ENCODE peak calls at places on chromosomes 13 and 19, in six cellular contexts. One of them, this sample, is unnamed.
A peak's percentile ranks its signal among the peaks of the same experiment; 100 is the strongest.

GRCh38 chr19:33284146-33284643 is 18.1 kb downstream of the CEBPA start:
- DNase-seq in cardiac muscle cell: no peak
- DNase-seq in fibroblast of pulmonary artery: no peak
- DNase-seq in right cardiac atrium: no peak
- DNase-seq in HL-60: no peak
- DNase-seq in colonic mucosa: no peak
- DNase-seq in this sample: no peak

GRCh38 chr13:93476175-93476574 is 249.6 kb downstream of the GPC6 start:
- DNase-seq in cardiac muscle cell: peak; percentile 71
- DNase-seq in fibroblast of pulmonary artery: peak; percentile 65
- DNase-seq in right cardiac atrium: no peak
- DNase-seq in HL-60: no peak
- DNase-seq in colonic mucosa: no peak
- DNase-seq in this sample: no peak

GRCh38 chr13:21012211-21012610 is 49.2 kb downstream of the LATS2 start:
- DNase-seq in cardiac muscle cell: no peak
- DNase-seq in fibroblast of pulmonary artery: no peak
- DNase-seq in right cardiac atrium: no peak
- DNase-seq in HL-60: no peak
- DNase-seq in colonic mucosa: no peak
- DNase-seq in this sample: no peak

GRCh38 chr19:10852098-10852800 is 4.0 kb downstream of the C19orf38 start:
- DNase-seq in cardiac muscle cell: peak; percentile 45
- DNase-seq in fibroblast of pulmonary artery: peak; percentile 50
- DNase-seq in right cardiac atrium: no peak
- DNase-seq in HL-60: no peak
- DNase-seq in colonic mucosa: no peak
- DNase-seq in this sample: no peak

GRCh38 chr13:64158910-64159309 is 2743.3 kb upstream of the PCDH20 start:
- DNase-seq in cardiac muscle cell: peak; percentile 62
- DNase-seq in fibroblast of pulmonary artery: peak; percentile 74
- DNase-seq in right cardiac atrium: no peak
- DNase-seq in HL-60: no peak
- DNase-seq in colonic mucosa: no peak
- DNase-seq in this sample: no peak

GRCh38 chr19:30070198-30070969 is 128.3 kb downstream of the URI1 start:
- DNase-seq in cardiac muscle cell: no peak
- DNase-seq in fibroblast of pulmonary artery: no peak
- DNase-seq in right cardiac atrium: no peak
- DNase-seq in HL-60: no peak
- DNase-seq in colonic mucosa: no peak
- DNase-seq in this sample: no peak

GRCh38 chr13:64130170-64130569 is 2714.5 kb upstream of the PCDH20 start:
- DNase-seq in cardiac muscle cell: no peak
- DNase-seq in fibroblast of pulmonary artery: no peak
- DNase-seq in right cardiac atrium: no peak
- DNase-seq in HL-60: no peak
- DNase-seq in colonic mucosa: no peak
- DNase-seq in this sample: no peak

GRCh38 chr13:26529441-26529840 is 28.0 kb upstream of the WASF3 start:
- DNase-seq in cardiac muscle cell: peak; percentile 78
- DNase-seq in fibroblast of pulmonary artery: peak; percentile 72
- DNase-seq in right cardiac atrium: peak; percentile 35
- DNase-seq in HL-60: no peak
- DNase-seq in colonic mucosa: peak; percentile 46
- DNase-seq in this sample: no peak

GRCh38 chr13:45936621-45937020 is 85.1 kb upstream of the SIAH3 start:
- DNase-seq in cardiac muscle cell: no peak
- DNase-seq in fibroblast of pulmonary artery: no peak
- DNase-seq in right cardiac atrium: no peak
- DNase-seq in HL-60: no peak
- DNase-seq in colonic mucosa: no peak
- DNase-seq in this sample: no peak

GRCh38 chr19:12996542-12997094 is 1.3 kb downstream of the NFIX start:
- DNase-seq in cardiac muscle cell: peak; percentile 47
- DNase-seq in fibroblast of pulmonary artery: peak; percentile 49
- DNase-seq in right cardiac atrium: peak; percentile 53
- DNase-seq in HL-60: no peak
- DNase-seq in colonic mucosa: no peak
- DNase-seq in this sample: no peak

GRCh38 chr13:40922437-40923040 is 96.6 kb downstream of the ELF1 start:
- DNase-seq in cardiac muscle cell: peak; percentile 27
- DNase-seq in fibroblast of pulmonary artery: no peak
- DNase-seq in right cardiac atrium: peak; percentile 41
- DNase-seq in HL-60: no peak
- DNase-seq in colonic mucosa: peak; percentile 91
- DNase-seq in this sample: no peak

GRCh38 chr19:44050740-44051653 is 839 bp upstream of the ZNF223 start:
- DNase-seq in cardiac muscle cell: peak; percentile 6
- DNase-seq in fibroblast of pulmonary artery: peak; percentile 8
- DNase-seq in right cardiac atrium: no peak
- DNase-seq in HL-60: peak; percentile 36
- DNase-seq in colonic mucosa: peak; percentile 58
- DNase-seq in this sample: no peak

DNA sequence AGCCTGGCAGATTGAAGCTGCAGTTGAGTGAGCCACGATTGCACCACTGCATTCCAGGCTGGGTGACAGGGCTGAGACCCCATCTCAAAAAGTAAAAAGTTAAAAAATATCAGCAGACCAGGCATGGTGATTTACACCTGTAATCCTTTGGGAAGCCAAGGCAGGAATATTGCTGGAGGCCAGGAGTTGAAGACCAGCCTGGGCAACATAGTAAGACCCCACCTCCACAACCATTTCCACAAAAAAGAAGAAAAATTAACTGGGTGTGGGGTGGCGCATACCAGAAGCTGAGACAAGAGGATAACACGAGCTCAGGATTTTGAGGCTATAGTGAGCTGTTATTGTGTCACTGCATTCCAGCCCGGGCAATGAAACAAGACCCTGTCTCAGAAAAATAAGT is 2.9 kb downstream of the MAG start:
- DNase-seq in cardiac muscle cell: no peak
- DNase-seq in fibroblast of pulmonary artery: no peak
- DNase-seq in right cardiac atrium: no peak
- DNase-seq in HL-60: no peak
- DNase-seq in colonic mucosa: no peak
- DNase-seq in this sample: no peak
- H3K4me3 ChIP-seq in cardiac muscle cell: no peak overlapping the region
- H3K4me3 ChIP-seq in fibroblast of pulmonary artery: no peak overlapping the region
- H3K4me3 ChIP-seq in right cardiac atrium: no peak overlapping the region
- H3K4me3 ChIP-seq in HL-60: no peak overlapping the region
- H3K4me3 ChIP-seq in colonic mucosa: no peak overlapping the region
- H3K4me3 ChIP-seq in this sample: no peak overlapping the region

GRCh38 chr19:41330476-41330875 is 20.5 kb downstream of the CCDC97 start:
- DNase-seq in cardiac muscle cell: no peak
- DNase-seq in fibroblast of pulmonary artery: no peak
- DNase-seq in right cardiac atrium: no peak
- DNase-seq in HL-60: no peak
- DNase-seq in colonic mucosa: no peak
- DNase-seq in this sample: no peak

GRCh38 chr19:41327076-41327475 is 17.1 kb downstream of the CCDC97 start:
- DNase-seq in cardiac muscle cell: no peak
- DNase-seq in fibroblast of pulmonary artery: no peak
- DNase-seq in right cardiac atrium: no peak
- DNase-seq in HL-60: no peak
- DNase-seq in colonic mucosa: no peak
- DNase-seq in this sample: no peak

GRCh38 chr19:41328157-41328817 is 18.3 kb downstream of the CCDC97 start:
- DNase-seq in cardiac muscle cell: no peak
- DNase-seq in fibroblast of pulmonary artery: no peak
- DNase-seq in right cardiac atrium: no peak
- DNase-seq in HL-60: no peak
- DNase-seq in colonic mucosa: no peak
- DNase-seq in this sample: no peak

GRCh38 chr19:41327499-41328156 is 17.7 kb downstream of the CCDC97 start:
- DNase-seq in cardiac muscle cell: peak; percentile 51
- DNase-seq in fibroblast of pulmonary artery: peak; percentile 39
- DNase-seq in right cardiac atrium: peak; percentile 77
- DNase-seq in HL-60: peak; percentile 97
- DNase-seq in colonic mucosa: peak; percentile 81
- DNase-seq in this sample: no peak

DNA sequence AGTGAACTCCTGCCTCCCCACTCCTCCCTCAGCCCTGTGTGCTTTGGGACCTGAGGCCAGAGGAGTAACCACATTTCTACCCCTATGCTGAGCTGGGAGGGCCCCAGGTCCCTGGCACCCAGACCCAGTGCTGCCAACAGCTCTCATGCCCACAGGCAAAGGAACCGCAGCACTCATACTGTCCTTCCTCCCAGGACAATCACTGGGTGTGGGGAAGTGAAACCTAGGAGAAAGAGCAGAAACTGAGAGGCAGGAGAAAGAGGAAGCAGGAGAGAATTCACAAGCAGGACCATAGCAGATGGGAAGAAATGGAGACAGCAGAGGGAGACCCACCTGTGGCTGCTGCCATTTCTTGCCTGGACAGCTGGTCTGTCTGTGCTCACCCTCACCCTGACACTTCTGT is 18.8 kb downstream of the CCDC97 start:
- DNase-seq in cardiac muscle cell: no peak
- DNase-seq in fibroblast of pulmonary artery: no peak
- DNase-seq in right cardiac atrium: no peak
- DNase-seq in HL-60: peak; percentile 85
- DNase-seq in colonic mucosa: no peak
- DNase-seq in this sample: no peak
- H3K4me3 ChIP-seq in cardiac muscle cell: no peak overlapping the region
- H3K4me3 ChIP-seq in fibroblast of pulmonary artery: no peak overlapping the region
- H3K4me3 ChIP-seq in right cardiac atrium: no peak overlapping the region
- H3K4me3 ChIP-seq in HL-60: no peak overlapping the region
- H3K4me3 ChIP-seq in colonic mucosa: no peak overlapping the region
- H3K4me3 ChIP-seq in this sample: no peak overlapping the region

GRCh38 chr19:45584332-45585157 is at the start of gene OPA3:
- DNase-seq in cardiac muscle cell: peak; percentile 100
- DNase-seq in fibroblast of pulmonary artery: peak; percentile 100
- DNase-seq in right cardiac atrium: peak; percentile 100
- DNase-seq in HL-60: peak; percentile 100
- DNase-seq in colonic mucosa: peak; percentile 100
- DNase-seq in this sample: peak; percentile 99

GRCh38 chr19:45581576-45581975 is 3.0 kb downstream of the OPA3 start:
- DNase-seq in cardiac muscle cell: no peak
- DNase-seq in fibroblast of pulmonary artery: no peak
- DNase-seq in right cardiac atrium: no peak
- DNase-seq in HL-60: no peak
- DNase-seq in colonic mucosa: no peak
- DNase-seq in this sample: no peak

GRCh38 chr19:45587873-45588272 is 3.3 kb upstream of the OPA3 start:
- DNase-seq in cardiac muscle cell: no peak
- DNase-seq in fibroblast of pulmonary artery: no peak
- DNase-seq in right cardiac atrium: no peak
- DNase-seq in HL-60: no peak
- DNase-seq in colonic mucosa: no peak
- DNase-seq in this sample: no peak

GRCh38 chr19:45589768-45590167 is 5.2 kb upstream of the OPA3 start:
- DNase-seq in cardiac muscle cell: no peak
- DNase-seq in fibroblast of pulmonary artery: no peak
- DNase-seq in right cardiac atrium: no peak
- DNase-seq in HL-60: no peak
- DNase-seq in colonic mucosa: no peak
- DNase-seq in this sample: no peak

DNA sequence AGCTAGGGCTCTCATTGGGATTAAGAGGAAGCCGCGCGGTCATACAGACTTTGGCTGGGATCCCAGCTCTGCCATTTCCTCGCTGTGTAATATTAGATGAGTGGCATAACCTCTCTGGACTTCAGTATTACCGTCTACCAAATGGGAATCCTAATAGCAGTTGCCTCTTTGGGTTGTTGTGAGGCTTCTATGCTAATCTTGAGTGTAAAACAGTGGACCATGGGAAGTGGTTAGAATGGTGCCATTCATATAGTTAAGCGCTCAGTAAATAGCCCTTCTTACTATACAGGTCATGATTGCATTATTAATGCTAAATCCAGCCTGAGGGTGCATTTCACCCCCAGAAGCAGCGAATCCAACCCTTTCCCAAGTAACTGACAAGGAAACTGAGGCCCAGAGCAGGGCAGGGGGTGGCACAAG is 566 bp upstream of the OPA3 start:
- DNase-seq in cardiac muscle cell: no peak
- DNase-seq in fibroblast of pulmonary artery: no peak
- DNase-seq in right cardiac atrium: no peak
- DNase-seq in HL-60: no peak
- DNase-seq in colonic mucosa: no peak
- DNase-seq in this sample: no peak
- H3K4me3 ChIP-seq in cardiac muscle cell: peak overlapping the region; percentile 66
- H3K4me3 ChIP-seq in fibroblast of pulmonary artery: peak overlapping the region; percentile 94
- H3K4me3 ChIP-seq in right cardiac atrium: peak overlapping the region; percentile 36
- H3K4me3 ChIP-seq in HL-60: peak overlapping the region; percentile 58
- H3K4me3 ChIP-seq in colonic mucosa: peak overlapping the region; percentile 48
- H3K4me3 ChIP-seq in this sample: peak overlapping the region; percentile 96

DNA sequence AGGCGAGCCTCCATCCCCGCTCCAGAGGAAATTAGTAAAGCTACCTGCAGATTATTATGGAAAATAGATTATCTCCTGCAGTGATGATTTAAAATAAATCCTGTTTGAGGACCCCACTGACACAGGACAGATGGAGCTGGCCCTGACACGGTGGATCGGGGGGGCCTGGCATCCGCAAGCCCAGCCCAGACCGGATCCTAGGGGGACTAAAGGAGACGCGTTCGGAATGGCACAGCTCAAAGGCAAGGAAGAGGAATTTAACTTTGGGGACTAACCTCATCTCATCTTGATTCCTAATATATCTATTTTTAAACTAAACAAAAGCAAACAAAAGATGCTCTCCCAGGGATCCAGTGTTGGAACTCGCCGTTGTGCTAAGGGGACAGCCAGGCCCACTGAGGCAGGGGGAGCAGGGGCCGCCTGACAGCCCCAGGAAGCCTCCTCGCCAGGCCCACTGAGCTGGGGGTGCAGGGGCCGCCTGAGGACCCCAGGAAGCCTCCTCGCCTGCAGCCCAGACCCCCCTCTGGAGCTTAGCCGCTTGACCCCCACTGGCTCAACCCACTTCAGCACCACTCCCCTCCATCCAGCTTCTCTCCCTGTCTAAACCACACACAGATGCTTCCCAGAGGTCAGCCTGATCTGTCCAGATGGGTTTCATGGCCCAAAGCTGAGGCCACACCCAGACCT is 78.6 kb downstream of the SPACA7 start:
- DNase-seq in cardiac muscle cell: no peak
- DNase-seq in fibroblast of pulmonary artery: no peak
- DNase-seq in right cardiac atrium: no peak
- DNase-seq in HL-60: no peak
- DNase-seq in colonic mucosa: no peak
- DNase-seq in this sample: no peak
- H3K4me3 ChIP-seq in cardiac muscle cell: no peak overlapping the region
- H3K4me3 ChIP-seq in fibroblast of pulmonary artery: no peak overlapping the region
- H3K4me3 ChIP-seq in right cardiac atrium: no peak overlapping the region
- H3K4me3 ChIP-seq in HL-60: no peak overlapping the region
- H3K4me3 ChIP-seq in colonic mucosa: no peak overlapping the region
- H3K4me3 ChIP-seq in this sample: no peak overlapping the region

GRCh38 chr19:49486710-49487276 is 615 bp upstream of the RPL13A start:
- DNase-seq in cardiac muscle cell: no peak
- DNase-seq in fibroblast of pulmonary artery: no peak
- DNase-seq in right cardiac atrium: no peak
- DNase-seq in HL-60: no peak
- DNase-seq in colonic mucosa: no peak
- DNase-seq in this sample: no peak
- H3K4me3 ChIP-seq in cardiac muscle cell: no peak overlapping the region
- H3K4me3 ChIP-seq in fibroblast of pulmonary artery: no peak overlapping the region
- H3K4me3 ChIP-seq in right cardiac atrium: no peak overlapping the region
- H3K4me3 ChIP-seq in HL-60: peak overlapping the region; percentile 11
- H3K4me3 ChIP-seq in colonic mucosa: peak overlapping the region; percentile 2
- H3K4me3 ChIP-seq in this sample: peak overlapping the region; percentile 83